ENCODE peak calls at places on chromosomes 3 and 15, in nine cellular contexts. K is Panc1, D is endothelial cell of umbilical vein, J is stomach, U is sigmoid colon, P is transverse colon, A is SK-N-SH, H is GM23338, C is spleen. L is an unnamed sample.

GRCh38 chr3:36543276-36543997 is 163.1 kb downstream of the STAC start:
- DNase-seq in K (no peak), A (no peak), P (no peak), H (no peak), U (no peak), C (no peak), D (no peak), J (no peak), L (no peak)

GRCh38 chr3:104992618-104993017 is 374.1 kb upstream of the ALCAM start:
- DNase-seq in D (no peak), H (no peak), P (no peak), J (no peak), K (no peak), U (no peak), C (no peak), A (peak; percentile 34), L (no peak)

GRCh38 chr3:43426388-43426787 is 140.0 kb downstream of the SNRK start:
- DNase-seq in H (no peak), A (peak; percentile 7), P (no peak), D (no peak), U (no peak), C (no peak), K (no peak), J (no peak), L (no peak)

GRCh38 chr3:11240496-11240895 is 31.7 kb upstream of the ATG7 start:
- DNase-seq in D (no peak), J (no peak), K (no peak), A (no peak), C (no peak), P (no peak), U (no peak), H (no peak), L (no peak)

GRCh38 chr15:58582150-58582549 is 150.4 kb downstream of the LIPC start:
- DNase-seq in P (no peak), J (no peak), K (no peak), U (no peak), D (no peak), H (no peak), C (no peak), A (no peak), L (no peak)

GRCh38 chr15:38868326-38869114 is 303.9 kb upstream of the RASGRP1 start:
- DNase-seq in H (no peak), U (peak; percentile 78), A (no peak), P (peak; percentile 50), C (no peak), D (peak; percentile 73), J (peak; percentile 36), K (peak; percentile 87), L (no peak)

GRCh38 chr15:68618339-68619302 is 39.8 kb downstream of the CORO2B start:
- DNase-seq in A (no peak), P (no peak), C (no peak), U (no peak), D (peak; percentile 77), K (no peak), J (no peak), H (no peak), L (no peak)

GRCh38 chr15:96327155-96327741 is 3.3 kb upstream of the NR2F2 start:
- DNase-seq in P (no peak), K (no peak), U (no peak), D (peak; percentile 94), J (no peak), H (peak; percentile 75), A (peak; percentile 65), C (no peak), L (no peak)

GRCh38 chr3:8825153-8825825 is 55.9 kb upstream of the OXTR start:
- DNase-seq in A (no peak), H (no peak), U (no peak), D (no peak), C (no peak), K (no peak), P (no peak), J (no peak), L (no peak)

GRCh38 chr15:42352401-42352800 is 6.9 kb upstream of the CAPN3 start:
- DNase-seq in A (no peak), J (no peak), U (no peak), K (no peak), C (no peak), P (no peak), H (no peak), D (no peak), L (no peak)

GRCh38 chr15:98505611-98506031 is 142.7 kb upstream of the IGF1R start:
- DNase-seq in U (peak; percentile 77), C (no peak), P (no peak), A (no peak), H (no peak), D (no peak), K (no peak), J (no peak), L (no peak)

GRCh38 chr3:147521646-147522045 is 112.5 kb downstream of the ZIC1 start:
- DNase-seq in D (peak; percentile 32), U (no peak), H (no peak), K (no peak), A (no peak), P (no peak), C (no peak), J (no peak), L (no peak)

GRCh38 chr15:59268199-59268979 is 61.7 kb downstream of the LDHAL6B start:
- DNase-seq in H (no peak), P (no peak), A (no peak), J (no peak), U (no peak), D (peak; percentile 54), K (no peak), C (no peak), L (no peak)

GRCh38 chr3:34675383-34676120 is 877.1 kb downstream of the PDCD6IP start:
- DNase-seq in A (no peak), H (no peak), D (no peak), K (no peak), C (no peak), P (no peak), J (no peak), U (no peak), L (no peak)

GRCh38 chr3:139718415-139718814 is 40.6 kb upstream of the NMNAT3 start:
- DNase-seq in D (no peak), K (no peak), P (peak; percentile 8), H (peak; percentile 85), A (peak; percentile 45), U (no peak), C (no peak), J (no peak), L (no peak)

GRCh38 chr3:128726691-128727031 is 678 bp downstream of the RAB7A start:
- DNase-seq in U (peak; percentile 81), C (peak; percentile 87), P (peak; percentile 73), K (peak; percentile 24), A (no peak), D (peak; percentile 77), H (peak; percentile 54), J (peak; percentile 61), L (no peak)

GRCh38 chr3:98901032-98901464 is 447 bp downstream of the DCBLD2 start:
- DNase-seq in U (peak; percentile 80), P (peak; percentile 45), K (no peak), H (peak; percentile 80), A (peak; percentile 77), J (peak; percentile 40), D (peak; percentile 70), C (peak; percentile 87), L (peak; percentile 88)

GRCh38 chr3:98513136-98513535 is 9.6 kb downstream of the CLDND1 start:
- DNase-seq in C (no peak), K (no peak), P (no peak), U (no peak), J (no peak), D (no peak), A (no peak), H (no peak), L (no peak)

GRCh38 chr3:1929788-1930414 is 168.8 kb upstream of the CNTN4 start:
- DNase-seq in U (no peak), H (no peak), C (peak; percentile 54), P (no peak), A (no peak), K (no peak), D (no peak), J (no peak), L (no peak)

GRCh38 chr3:40317061-40317676 is 7.7 kb downstream of the EIF1B start:
- DNase-seq in C (no peak), A (peak; percentile 65), K (peak; percentile 39), P (peak; percentile 27), H (peak; percentile 91), J (no peak), U (no peak), D (peak; percentile 64), L (no peak)

GRCh38 chr3:111584724-111585123 is 10.4 kb downstream of the ZBED2 start:
- DNase-seq in K (no peak), P (no peak), C (no peak), J (no peak), U (no peak), A (no peak), D (no peak), H (no peak), L (no peak)

GRCh38 chr15:67004142-67004541 is 61.3 kb upstream of the SMAD3 start:
- DNase-seq in U (no peak), H (no peak), J (no peak), D (no peak), K (no peak), C (no peak), P (no peak), A (no peak), L (no peak)

GRCh38 chr15:45714501-45715488 is 80.0 kb downstream of the SQOR start:
- DNase-seq in H (peak; percentile 86), D (peak; percentile 69), C (no peak), K (no peak), J (peak; percentile 69), A (peak; percentile 56), P (peak; percentile 65), U (peak; percentile 81), L (no peak)

GRCh38 chr3:52317601-52318000 is 1.5 kb downstream of the DNAH1 start:
- DNase-seq in C (peak; percentile 92), U (no peak), J (peak; percentile 77), D (peak; percentile 43), P (peak; percentile 76), H (peak; percentile 94), K (no peak), A (peak; percentile 91), L (no peak)
- TF ChIP-seq POLR2AphosphoS5 in C (peak; percentile 41), U (no peak), J (no peak), D (no peak), P (no peak), H (peak; percentile 80), K (no peak), A (peak; percentile 18), L (no peak)

GRCh38 chr3:14296352-14296751 is 106.1 kb upstream of the SLC6A6 start:
- DNase-seq in U (no peak), A (no peak), C (no peak), K (no peak), H (no peak), D (no peak), J (no peak), P (no peak), L (no peak)
- TF ChIP-seq CTCF in U (no peak), A (no peak), C (no peak), K (no peak), H (no peak), D (no peak), J (no peak), P (no peak), L (no peak)

GRCh38 chr3:16533928-16534913 is 20.7 kb upstream of the RFTN1 start:
- DNase-seq in P (no peak), J (no peak), A (no peak), D (no peak), C (no peak), U (no peak), K (no peak), H (peak; percentile 75), L (no peak)
- TF ChIP-seq POLR2AphosphoS5 in P (no peak), J (no peak), A (no peak), D (no peak), C (no peak), U (no peak), K (no peak), H (no peak), L (no peak)

GRCh38 chr3:113531826-113532697 is at the start of gene SIDT1:
- DNase-seq in A (peak; percentile 39), J (peak; percentile 67), U (no peak), D (peak; percentile 21), K (no peak), C (peak; percentile 90), H (peak; percentile 66), P (peak; percentile 77), L (no peak)
- TF ChIP-seq CTCF in A (no peak), J (no peak), U (no peak), D (no peak), K (peak; percentile 6), C (no peak), H (no peak), P (no peak), L (no peak)